ENCODE peak calls at places on chromosome 2, in ten cellular contexts. W is Panc1, H is cardiac muscle cell, Z is mammary epithelial cell, R is ascending aorta, U is breast epithelium, N is testis, I is Peyer's patch, P is astrocyte, X is spleen. G is an unnamed sample.
A peak's percentile ranks its signal among the peaks of the same experiment; 100 is the strongest.

GRCh38 chr2:190810981-190811587 is 69.5 kb upstream of the GLS start:
- DNase-seq in W (no peak), H (no peak), Z (no peak), R (no peak), U (no peak), N (no peak), I (no peak), P (no peak), X (no peak), G (no peak)

GRCh38 chr2:160928854-160929301 is 231.3 kb upstream of the TANK start:
- DNase-seq in W (no peak), H (peak; percentile 90), Z (peak; percentile 33), R (no peak), U (no peak), N (no peak), I (no peak), P (peak; percentile 75), X (no peak), G (no peak)

GRCh38 chr2:179096090-179096489 is 46.2 kb upstream of the CCDC141 start:
- DNase-seq in W (no peak), H (no peak), Z (peak; percentile 30), R (no peak), U (no peak), N (no peak), I (peak; percentile 65), P (no peak), X (no peak), G (no peak)

GRCh38 chr2:109204412-109204811 is 75.4 kb downstream of the SH3RF3 start:
- DNase-seq in W (no peak), H (no peak), Z (no peak), R (no peak), U (no peak), N (no peak), I (no peak), P (no peak), X (peak; percentile 47), G (no peak)

GRCh38 chr2:42102606-42103450 is 55.0 kb downstream of the PKDCC start:
- DNase-seq in W (no peak), H (peak; percentile 69), Z (no peak), R (no peak), U (no peak), N (peak; percentile 54), I (peak; percentile 77), P (peak; percentile 35), X (peak; percentile 91), G (no peak)

GRCh38 chr2:88500691-88501090 is 48.2 kb upstream of the FOXI3 start:
- DNase-seq in W (no peak), H (no peak), Z (peak; percentile 84), R (no peak), U (no peak), N (no peak), I (no peak), P (no peak), X (no peak), G (no peak)

GRCh38 chr2:172465417-172466334 is 38.3 kb downstream of the ITGA6 start:
- DNase-seq in W (peak; percentile 79), H (peak; percentile 88), Z (peak; percentile 76), R (no peak), U (peak; percentile 69), N (peak; percentile 87), I (peak; percentile 89), P (peak; percentile 58), X (peak; percentile 80), G (no peak)

GRCh38 chr2:31365834-31366505 is 48.6 kb downstream of the XDH start:
- DNase-seq in W (no peak), H (no peak), Z (no peak), R (no peak), U (no peak), N (no peak), I (no peak), P (no peak), X (no peak), G (no peak)

GRCh38 chr2:34912084-34912483 is 1313.0 kb upstream of the FAM98A start:
- DNase-seq in W (no peak), H (no peak), Z (no peak), R (no peak), U (no peak), N (no peak), I (no peak), P (no peak), X (no peak), G (no peak)

GRCh38 chr2:192298664-192299063 is 103.9 kb upstream of the TMEFF2 start:
- DNase-seq in W (no peak), H (peak; percentile 3), Z (no peak), R (no peak), U (no peak), N (no peak), I (no peak), P (peak; percentile 1), X (no peak), G (no peak)

GRCh38 chr2:215717627-215718412 is 282.0 kb upstream of the FN1 start:
- DNase-seq in W (no peak), H (peak; percentile 77), Z (no peak), R (no peak), U (no peak), N (no peak), I (no peak), P (no peak), X (no peak), G (no peak)

GRCh38 chr2:118202707-118203303 is 114.5 kb downstream of the INSIG2 start:
- DNase-seq in W (peak; percentile 53), H (peak; percentile 65), Z (peak; percentile 22), R (no peak), U (no peak), N (peak; percentile 46), I (peak; percentile 79), P (peak; percentile 18), X (no peak), G (no peak)

GRCh38 chr2:230762317-230762896 is 49.8 kb downstream of the CAB39 start:
- DNase-seq in W (no peak), H (peak; percentile 46), Z (peak; percentile 28), R (no peak), U (no peak), N (no peak), I (no peak), P (no peak), X (no peak), G (no peak)

GRCh38 chr2:102236132-102236531 is 49.3 kb downstream of the IL1RL2 start:
- DNase-seq in W (no peak), H (no peak), Z (no peak), R (no peak), U (no peak), N (no peak), I (no peak), P (no peak), X (no peak), G (no peak)

GRCh38 chr2:102233132-102233884 is 46.5 kb downstream of the IL1RL2 start:
- DNase-seq in W (no peak), H (no peak), Z (no peak), R (no peak), U (no peak), N (no peak), I (no peak), P (no peak), X (no peak), G (no peak)

GRCh38 chr2:102237176-102237575 is 50.4 kb downstream of the IL1RL2 start:
- DNase-seq in W (no peak), H (no peak), Z (no peak), R (no peak), U (no peak), N (no peak), I (no peak), P (no peak), X (no peak), G (no peak)

GRCh38 chr2:102235491-102235890 is 48.7 kb downstream of the IL1RL2 start:
- DNase-seq in W (no peak), H (peak; percentile 53), Z (no peak), R (no peak), U (no peak), N (no peak), I (no peak), P (no peak), X (peak; percentile 78), G (no peak)

DNA sequence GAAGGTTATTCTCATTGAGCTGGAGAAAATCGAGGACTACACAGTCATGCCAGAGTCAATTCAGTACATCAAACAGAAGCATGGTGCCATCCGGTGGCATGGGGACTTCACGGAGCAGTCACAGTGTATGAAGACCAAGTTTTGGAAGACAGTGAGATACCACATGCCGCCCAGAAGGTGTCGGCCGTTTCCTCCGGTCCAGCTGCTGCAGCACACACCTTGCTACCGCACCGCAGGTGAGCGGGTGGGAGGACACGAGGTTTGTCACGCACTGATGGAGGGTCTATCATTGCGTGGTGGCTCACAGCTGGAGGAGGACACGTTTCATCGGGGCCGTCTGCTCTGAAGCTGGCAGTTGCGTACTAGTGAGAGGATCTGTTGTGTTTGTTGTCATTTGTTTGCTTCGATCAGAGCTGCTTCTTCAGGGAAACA is 48.2 kb downstream of the IL1RL2 start:
- DNase-seq in W (no peak), H (no peak), Z (no peak), R (no peak), U (no peak), N (no peak), I (no peak), P (no peak), X (no peak), G (no peak)
- H3K4me3 ChIP-seq in W (no peak overlapping the region), H (no peak overlapping the region), Z (no peak overlapping the region), R (no peak overlapping the region), U (no peak overlapping the region), N (no peak overlapping the region), I (no peak overlapping the region), P (no peak overlapping the region), X (no peak overlapping the region), G (no peak overlapping the region)

GRCh38 chr2:4340536-4340935 is 637.2 kb downstream of the DCDC2C start:
- DNase-seq in W (no peak), H (no peak), Z (peak; percentile 8), R (no peak), U (no peak), N (no peak), I (no peak), P (no peak), X (no peak), G (no peak)

GRCh38 chr2:4336855-4337254 is 633.5 kb downstream of the DCDC2C start:
- DNase-seq in W (no peak), H (no peak), Z (no peak), R (no peak), U (no peak), N (no peak), I (no peak), P (no peak), X (no peak), G (no peak)

GRCh38 chr2:4338345-4338744 is 635.0 kb downstream of the DCDC2C start:
- DNase-seq in W (no peak), H (no peak), Z (no peak), R (no peak), U (no peak), N (no peak), I (no peak), P (no peak), X (no peak), G (no peak)
- TF ChIP-seq CTCF in W (no peak), H (no peak), Z (no peak), R (no peak), U (no peak), N (no peak), I (no peak), P (no peak), X (no peak), G (no peak)

GRCh38 chr2:127504552-127505460 is 21.5 kb downstream of the IWS1 start:
- DNase-seq in W (no peak), H (no peak), Z (no peak), R (no peak), U (no peak), N (no peak), I (no peak), P (no peak), X (no peak), G (no peak)
- H3K27ac ChIP-seq in W (no peak overlapping the region), H (no peak overlapping the region), Z (no peak overlapping the region), R (no peak overlapping the region), U (no peak overlapping the region), N (no peak overlapping the region), I (no peak overlapping the region), P (peak overlapping the region; percentile 34), X (no peak overlapping the region), G (no peak overlapping the region)

GRCh38 chr2:170772295-170772694 is 2.1 kb downstream of the ERICH2 start:
- DNase-seq in W (no peak), H (no peak), Z (no peak), R (no peak), U (no peak), N (no peak), I (no peak), P (no peak), X (no peak), G (no peak)
- H3K4me3 ChIP-seq in W (no peak overlapping the region), H (no peak overlapping the region), Z (peak overlapping the region; percentile 91), R (no peak overlapping the region), U (no peak overlapping the region), N (no peak overlapping the region), I (no peak overlapping the region), P (no peak overlapping the region), X (no peak overlapping the region), G (no peak overlapping the region)